ENCODE peak calls at places on chromosomes 6 and 20, in four cellular contexts. I is AML-193; V is activated T-helper 1 cell treated with anti-CD3 and anti-CD28 coated beads, Interleukin-2, amount 50 U/mL, for 16 hours; Y is T-helper 1 cell. C is an unnamed sample.

GRCh38 chr20:45821942-45822341 is 5.2 kb downstream of the TNNC2 start:
- DNase-seq in I (no peak), V (no peak), Y (no peak), C (no peak)

GRCh38 chr20:53128024-53128423 is 155.9 kb downstream of the TSHZ2 start:
- DNase-seq in I (no peak), V (no peak), Y (no peak), C (no peak)

GRCh38 chr6:25387483-25387882 is 108.3 kb downstream of the CARMIL1 start:
- DNase-seq in I (no peak), V (no peak), Y (no peak), C (no peak)

GRCh38 chr20:41234546-41234945 is 83.0 kb downstream of the ZHX3 start:
- DNase-seq in I (no peak), V (no peak), Y (no peak), C (no peak)

GRCh38 chr6:50608421-50608820 is 104.9 kb upstream of the TFAP2D start:
- DNase-seq in I (no peak), V (no peak), Y (no peak), C (no peak)

GRCh38 chr20:63090682-63091571 is 84.2 kb upstream of the BHLHE23 start:
- DNase-seq in I (no peak), V (peak), Y (no peak), C (no peak)

GRCh38 chr6:27280064-27280539 is 32.0 kb downstream of the POM121L2 start:
- DNase-seq in I (no peak), V (no peak), Y (no peak), C (no peak)

GRCh38 chr20:24275946-24276705 is 193.3 kb upstream of the SYNDIG1 start:
- DNase-seq in I (no peak), V (no peak), Y (no peak), C (no peak)

GRCh38 chr6:7268362-7269310 is 44.4 kb downstream of the SSR1 start:
- DNase-seq in I (no peak), V (no peak), Y (no peak), C (no peak)

GRCh38 chr20:47905628-47906487 is 120.6 kb upstream of the SULF2 start:
- DNase-seq in I (no peak), V (no peak), Y (no peak), C (no peak)

GRCh38 chr6:70763754-70764153 is 96.1 kb downstream of the SMAP1 start:
- DNase-seq in I (no peak), V (no peak), Y (no peak), C (no peak)

GRCh38 chr6:3540253-3540820 is 83.5 kb upstream of the SLC22A23 start:
- DNase-seq in I (no peak), V (no peak), Y (no peak), C (no peak)

GRCh38 chr20:15863735-15864134 is 709.5 kb downstream of the KIF16B start:
- DNase-seq in I (no peak), V (no peak), Y (no peak), C (no peak)

GRCh38 chr6:89589297-89590074 is 49.1 kb downstream of the LYRM2 start:
- DNase-seq in I (no peak), V (no peak), Y (no peak), C (no peak)

GRCh38 chr20:49766979-49767419 is 45.6 kb upstream of the SLC9A8 start:
- DNase-seq in I (no peak), V (no peak), Y (no peak), C (no peak)

GRCh38 chr20:24827603-24828295 is 121.3 kb upstream of the CST7 start:
- DNase-seq in I (no peak), V (no peak), Y (no peak), C (no peak)

GRCh38 chr20:46959081-46959692 is 64.5 kb downstream of the EYA2 start:
- DNase-seq in I (no peak), V (no peak), Y (no peak), C (no peak)

GRCh38 chr20:22315771-22316170 is 268.6 kb downstream of the FOXA2 start:
- DNase-seq in I (no peak), V (no peak), Y (no peak), C (no peak)

GRCh38 chr6:137105375-137105774 is 60.6 kb upstream of the IL20RA start:
- DNase-seq in I (no peak), V (no peak), Y (no peak), C (no peak)

GRCh38 chr6:158839796-158840195 is 20.6 kb upstream of the EZR start:
- DNase-seq in I (no peak), V (no peak), Y (no peak), C (no peak)

GRCh38 chr6:34476941-34477340 is 11.1 kb downstream of the PACSIN1 start:
- DNase-seq in I (no peak), V (no peak), Y (no peak), C (no peak)

GRCh38 chr6:149782337-149782736 is 32.8 kb downstream of the PCMT1 start:
- DNase-seq in I (no peak), V (no peak), Y (no peak), C (no peak)

GRCh38 chr6:2432258-2432657 is 186.9 kb upstream of the GMDS start:
- DNase-seq in I (no peak), V (no peak), Y (no peak), C (no peak)

GRCh38 chr6:24646771-24647170 is 780 bp upstream of the KIAA0319 start:
- DNase-seq in I (no peak), V (no peak), Y (no peak), C (no peak)

GRCh38 chr6:36130672-36131516 is 581 bp downstream of the MAPK13 start:
- DNase-seq in I (no peak), V (no peak), Y (peak), C (no peak)

GRCh38 chr20:58981564-58982364 is 708 bp downstream of the NELFCD start:
- DNase-seq in I (peak), V (no peak), Y (no peak), C (no peak)

GRCh38 chr20:38774167-38774566 is 25.9 kb downstream of the ACTR5 start:
- DNase-seq in I (no peak), V (no peak), Y (no peak), C (no peak)

GRCh38 chr20:41185013-41185757 is 47.8 kb downstream of the PLCG1 start:
- DNase-seq in I (no peak), V (no peak), Y (no peak), C (no peak)

GRCh38 chr6:85494551-85495337 is 44.9 kb downstream of the NT5E start:
- DNase-seq in I (peak), V (no peak), Y (no peak), C (no peak)

GRCh38 chr6:158911746-158912158 is 88.2 kb downstream of the RSPH3 start:
- DNase-seq in I (no peak), V (no peak), Y (no peak), C (no peak)

GRCh38 chr20:40029589-40029988 is 659.4 kb downstream of the MAFB start:
- DNase-seq in I (no peak), V (no peak), Y (no peak), C (no peak)

GRCh38 chr6:31642798-31643570 is 9.5 kb downstream of the BAG6 start:
- DNase-seq in I (no peak), V (no peak), Y (no peak), C (no peak)

GRCh38 chr6:90413867-90414266 is 117.2 kb upstream of the BACH2 start:
- DNase-seq in I (no peak), V (peak), Y (peak), C (no peak)

GRCh38 chr6:153485072-153485471 is 354.0 kb upstream of the RGS17 start:
- DNase-seq in I (no peak), V (no peak), Y (no peak), C (no peak)

GRCh38 chr20:58241766-58242465 is 13.5 kb upstream of the ANKRD60 start:
- DNase-seq in I (no peak), V (no peak), Y (no peak), C (no peak)

C was measured in activated B cell treated with CpG ODN at 0.5 μM for 24 hours.